ENCODE peak calls at places on chromosomes 11 and 22, in five cellular contexts. Z, G, N, A and O are unnamed samples.

GRCh38 chr11:70528046-70528793 is 129.9 kb downstream of the CTTN start:
- DNase-seq in Z (no peak), G (no peak), N (no peak), A (no peak), O (no peak)

GRCh38 chr22:31400023-31400397 is 606 bp downstream of the DRG1 start:
- DNase-seq in Z (no peak), G (no peak), N (no peak), A (no peak), O (no peak)

GRCh38 chr11:6006846-6007245 is at the start of gene OR56A4:
- DNase-seq in Z (no peak), G (no peak), N (no peak), A (no peak), O (no peak)

GRCh38 chr11:128694618-128695481 is 978 bp downstream of the FLI1 start:
- DNase-seq in Z (no peak), G (peak; percentile 79), N (no peak), A (no peak), O (peak; percentile 28)

GRCh38 chr22:44341431-44342346 is 28.9 kb upstream of the SHISAL1 start:
- DNase-seq in Z (no peak), G (no peak), N (no peak), A (no peak), O (no peak)

GRCh38 chr22:43273902-43274484 is 69.2 kb downstream of the SCUBE1 start:
- DNase-seq in Z (peak; percentile 47), G (peak; percentile 69), N (peak; percentile 71), A (peak; percentile 13), O (peak; percentile 71)

GRCh38 chr11:69864930-69865661 is 45.9 kb upstream of the FGF3 start:
- DNase-seq in Z (no peak), G (no peak), N (no peak), A (no peak), O (no peak)

GRCh38 chr11:128484172-128484571 is 103.2 kb downstream of the ETS1 start:
- DNase-seq in Z (no peak), G (no peak), N (no peak), A (no peak), O (no peak)

GRCh38 chr11:134485316-134485715 is 73.3 kb upstream of the B3GAT1 start:
- DNase-seq in Z (no peak), G (no peak), N (no peak), A (no peak), O (no peak)

GRCh38 chr11:134069996-134070845 is 1.3 kb downstream of the JAM3 start:
- DNase-seq in Z (no peak), G (no peak), N (no peak), A (no peak), O (no peak)

GRCh38 chr11:101030015-101030414 is 99.6 kb downstream of the PGR start:
- DNase-seq in Z (no peak), G (no peak), N (no peak), A (no peak), O (no peak)

GRCh38 chr11:15819679-15820286 is 536.6 kb downstream of the SOX6 start:
- DNase-seq in Z (peak; percentile 46), G (peak; percentile 86), N (peak; percentile 11), A (no peak), O (peak; percentile 15)

GRCh38 chr11:61173456-61173855 is 12.2 kb upstream of the VPS37C start:
- DNase-seq in Z (peak; percentile 41), G (no peak), N (no peak), A (no peak), O (no peak)

GRCh38 chr11:41659990-41660389 is 200.5 kb upstream of the LRRC4C start:
- DNase-seq in Z (no peak), G (no peak), N (no peak), A (no peak), O (no peak)

GRCh38 chr11:43515090-43515489 is 156.4 kb downstream of the TTC17 start:
- DNase-seq in Z (peak; percentile 23), G (peak; percentile 63), N (no peak), A (no peak), O (no peak)

GRCh38 chr11:131909426-131910200 is 539.2 kb downstream of the NTM start:
- DNase-seq in Z (no peak), G (no peak), N (no peak), A (no peak), O (no peak)

GRCh38 chr11:63212742-63213141 is 30.7 kb downstream of the SLC22A25 start:
- DNase-seq in Z (peak; percentile 10), G (no peak), N (no peak), A (no peak), O (no peak)

GRCh38 chr11:66883021-66883968 is 26.4 kb downstream of the LRFN4 start:
- DNase-seq in Z (peak; percentile 45), G (peak; percentile 97), N (peak; percentile 63), A (no peak), O (peak; percentile 69)

GRCh38 chr11:5038336-5038735 is 8.0 kb upstream of the OR52J3 start:
- DNase-seq in Z (no peak), G (no peak), N (no peak), A (no peak), O (no peak)

GRCh38 chr11:12693075-12693473 is 18.9 kb downstream of the TEAD1 start:
- DNase-seq in Z (no peak), G (no peak), N (no peak), A (no peak), O (no peak)

GRCh38 chr22:38831166-38831945 is 12.5 kb downstream of the NPTXR start:
- DNase-seq in Z (no peak), G (no peak), N (no peak), A (no peak), O (no peak)

GRCh38 chr22:40030757-40031092 is 36.0 kb downstream of the FAM83F start:
- DNase-seq in Z (no peak), G (no peak), N (no peak), A (no peak), O (no peak)

GRCh38 chr11:44622721-44623258 is 57.3 kb downstream of the CD82 start:
- DNase-seq in Z (no peak), G (peak; percentile 34), N (peak; percentile 4), A (no peak), O (no peak)

GRCh38 chr11:100776212-100776896 is 89.3 kb downstream of the ARHGAP42 start:
- DNase-seq in Z (peak; percentile 74), G (no peak), N (no peak), A (no peak), O (no peak)

GRCh38 chr22:27620367-27621154 is 181.0 kb downstream of the MN1 start:
- DNase-seq in Z (no peak), G (no peak), N (no peak), A (no peak), O (no peak)

GRCh38 chr22:28582806-28583205 is 96.8 kb downstream of the TTC28 start:
- DNase-seq in Z (no peak), G (no peak), N (no peak), A (no peak), O (no peak)

GRCh38 chr11:57256119-57256518 is 19.1 kb upstream of the APLNR start:
- DNase-seq in Z (no peak), G (no peak), N (no peak), A (no peak), O (no peak)

GRCh38 chr11:10564692-10565318 is 3.7 kb downstream of the LYVE1 start:
- DNase-seq in Z (no peak), G (no peak), N (no peak), A (no peak), O (no peak)

GRCh38 chr11:102347526-102348331 is 715 bp downstream of the BIRC2 start:
- DNase-seq in Z (peak; percentile 38), G (no peak), N (no peak), A (no peak), O (no peak)

GRCh38 chr11:126127898-126128297 is 65.2 kb upstream of the CDON start:
- DNase-seq in Z (no peak), G (peak; percentile 50), N (no peak), A (no peak), O (no peak)

GRCh38 chr11:62602141-62603071 is 741 bp upstream of the MTA2 start:
- DNase-seq in Z (no peak), G (peak; percentile 77), N (peak; percentile 33), A (no peak), O (no peak)

GRCh38 chr11:126891556-126892217 is 108.9 kb downstream of the KIRREL3 start:
- DNase-seq in Z (no peak), G (no peak), N (no peak), A (no peak), O (no peak)

GRCh38 chr22:45923212-45923611 is 53.8 kb downstream of the WNT7B start:
- DNase-seq in Z (no peak), G (no peak), N (no peak), A (no peak), O (no peak)

GRCh38 chr11:36056160-36056751 is 112.4 kb downstream of the LDLRAD3 start:
- DNase-seq in Z (no peak), G (peak; percentile 74), N (no peak), A (no peak), O (no peak)

GRCh38 chr11:130523609-130524008 is 75.2 kb downstream of the ADAMTS15 start:
- DNase-seq in Z (no peak), G (no peak), N (no peak), A (no peak), O (no peak)

GRCh38 chr11:926341-926916 is 759 bp downstream of the AP2A2 start:
- DNase-seq in Z (no peak), G (no peak), N (no peak), A (no peak), O (no peak)

GRCh38 chr22:31960767-31961166 is 16.4 kb downstream of the YWHAH start:
- DNase-seq in Z (no peak), G (no peak), N (no peak), A (no peak), O (no peak)

GRCh38 chr22:24247564-24248344 is 2.9 kb upstream of the GGT5 start:
- DNase-seq in Z (peak; percentile 66), G (peak; percentile 92), N (peak; percentile 87), A (no peak), O (peak; percentile 90)
- TF ChIP-seq POLR2AphosphoS5 in Z (no peak), G (no peak), N (no peak), A (no peak), O (no peak)

GRCh38 chr22:20885017-20885556 is 26.3 kb downstream of the SNAP29 start:
- DNase-seq in Z (no peak), G (no peak), N (no peak), A (no peak), O (no peak)
- TF ChIP-seq POLR2A in Z (no peak), G (no peak), N (no peak), A (no peak), O (no peak)

GRCh38 chr11:111419181-111419580 is 40.1 kb upstream of the POU2AF1 start:
- DNase-seq in Z (no peak), G (no peak), N (no peak), A (no peak), O (no peak)
- TF ChIP-seq TAF1 in Z (no peak), G (no peak), N (no peak), A (no peak), O (no peak)

DNA sequence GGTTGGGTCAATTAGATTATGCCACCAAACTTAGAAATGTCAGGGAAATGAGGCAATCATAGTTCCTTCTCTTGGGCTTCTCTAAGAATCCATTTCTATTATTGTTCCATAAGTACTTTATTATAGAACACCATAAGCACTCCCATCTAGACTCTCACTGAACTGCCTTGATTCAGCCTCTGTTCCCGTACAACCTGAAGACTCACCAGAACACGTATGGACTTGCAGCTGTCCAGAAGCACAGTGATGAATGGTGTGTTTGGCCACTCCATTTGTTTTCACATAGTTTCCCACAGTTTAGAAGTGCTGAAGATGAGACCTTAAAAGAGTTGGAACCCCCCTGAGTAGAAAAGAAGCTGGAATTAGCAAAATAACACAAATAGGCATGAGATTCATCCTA is 45.4 kb upstream of the OLFML1 start:
- DNase-seq in Z (no peak), G (no peak), N (no peak), A (no peak), O (no peak)
- TF ChIP-seq POLR2AphosphoS5 in Z (no peak), G (no peak), N (no peak), A (no peak), O (no peak)

GRCh38 chr11:64543818-64544217 is 47.2 kb upstream of the SLC22A12 start:
- DNase-seq in Z (no peak), G (no peak), N (no peak), A (no peak), O (no peak)
- TF ChIP-seq POLR2A in Z (no peak), G (no peak), N (no peak), A (no peak), O (no peak)